ENCODE peak calls at places on chromosome 19, in five cellular contexts. N, M, Y, X and Z are unnamed samples.

GRCh38 chr19:38944981-38945506 is 14.3 kb downstream of the MRPS12 start:
- DNase-seq in N (no peak), M (peak), X (peak), Y (no peak), Z (no peak)

GRCh38 chr19:46615966-46616365 is 8.9 kb downstream of the PTGIR start:
- DNase-seq in M (no peak), N (no peak), Y (peak), X (no peak), Z (no peak)

GRCh38 chr19:28468701-28469459 is 744.1 kb downstream of the UQCRFS1 start:
- DNase-seq in N (no peak), M (peak), X (no peak), Y (no peak), Z (peak)

GRCh38 chr19:40163541-40164129 is 27.6 kb upstream of the MAP3K10 start:
- DNase-seq in M (no peak), Y (no peak), X (no peak), N (no peak), Z (no peak)

GRCh38 chr19:7507884-7508283 is 8.0 kb upstream of the ZNF358 start:
- DNase-seq in Y (no peak), N (no peak), X (peak), M (peak), Z (peak)

GRCh38 chr19:15422311-15423075 is 3.7 kb upstream of the AKAP8L start:
- DNase-seq in X (no peak), N (no peak), M (no peak), Y (peak), Z (no peak)

GRCh38 chr19:13078897-13079541 is 23.6 kb downstream of the LYL1 start:
- DNase-seq in X (no peak), Y (no peak), N (no peak), M (no peak), Z (no peak)

GRCh38 chr19:604355-604754 is 14.7 kb downstream of the HCN2 start:
- DNase-seq in Y (no peak), M (no peak), X (peak), N (no peak), Z (no peak)

GRCh38 chr19:17118957-17119356 is 43.4 kb downstream of the MYO9B start:
- DNase-seq in X (no peak), Y (no peak), N (no peak), M (peak), Z (no peak)